ENCODE peak calls at places on chromosomes 4 and X, in six cellular contexts. One of them, this sample, is unnamed. For H3K36me3, the result is how much of the 10 kb centered on the place peaks cover.

GRCh38 chr4:170025523-170026252 is 507 bp downstream of the MFAP3L start:
- DNase-seq in osteoblast: peak
- DNase-seq in Karpas-422: no peak
- DNase-seq in kidney: peak
- DNase-seq in mesenchymal stem cell: no peak
- DNase-seq in left ventricle myocardium inferior: no peak
- DNase-seq in this sample: peak

GRCh38 chrX:85084770-85085393 is 81.2 kb downstream of the APOOL start:
- DNase-seq in osteoblast: peak
- DNase-seq in left ventricle myocardium inferior: no peak
- DNase-seq in mesenchymal stem cell: peak
- DNase-seq in Karpas-422: peak
- DNase-seq in kidney: no peak
- DNase-seq in this sample: peak

GRCh38 chrX:71652405-71652804 is 14.9 kb upstream of the LOC101059915 start:
- DNase-seq in Karpas-422: peak
- DNase-seq in mesenchymal stem cell: peak
- DNase-seq in kidney: no peak
- DNase-seq in osteoblast: peak
- DNase-seq in left ventricle myocardium inferior: no peak
- DNase-seq in this sample: peak

GRCh38 chrX:139826065-139827044 is 106.5 kb downstream of the ATP11C start:
- DNase-seq in left ventricle myocardium inferior: no peak
- DNase-seq in Karpas-422: peak
- DNase-seq in osteoblast: peak
- DNase-seq in mesenchymal stem cell: peak
- DNase-seq in kidney: no peak
- DNase-seq in this sample: no peak

GRCh38 chrX:2863646-2864045 is 34.9 kb downstream of the GYG2 start:
- DNase-seq in left ventricle myocardium inferior: no peak
- DNase-seq in Karpas-422: no peak
- DNase-seq in mesenchymal stem cell: peak
- DNase-seq in osteoblast: no peak
- DNase-seq in kidney: no peak
- DNase-seq in this sample: no peak

GRCh38 chr4:83212041-83212851 is 72.4 kb downstream of the COQ2 start:
- DNase-seq in osteoblast: no peak
- DNase-seq in kidney: no peak
- DNase-seq in left ventricle myocardium inferior: no peak
- DNase-seq in mesenchymal stem cell: no peak
- DNase-seq in Karpas-422: peak
- DNase-seq in this sample: peak

GRCh38 chr4:115107411-115107810 is 6.0 kb downstream of the NDST4 start:
- DNase-seq in kidney: no peak
- DNase-seq in mesenchymal stem cell: no peak
- DNase-seq in left ventricle myocardium inferior: no peak
- DNase-seq in Karpas-422: no peak
- DNase-seq in osteoblast: no peak
- DNase-seq in this sample: no peak

GRCh38 chrX:132631579-132632232 is 142.9 kb upstream of the MBNL3 start:
- DNase-seq in mesenchymal stem cell: peak
- DNase-seq in left ventricle myocardium inferior: no peak
- DNase-seq in Karpas-422: peak
- DNase-seq in osteoblast: no peak
- DNase-seq in kidney: no peak
- DNase-seq in this sample: peak

GRCh38 chr4:145937990-145938611 is 522 bp downstream of the ZNF827 start:
- DNase-seq in kidney: no peak
- DNase-seq in left ventricle myocardium inferior: no peak
- DNase-seq in osteoblast: peak
- DNase-seq in mesenchymal stem cell: peak
- DNase-seq in Karpas-422: peak
- DNase-seq in this sample: peak

GRCh38 chr4:150546286-150546685 is 35.7 kb upstream of the MAB21L2 start:
- DNase-seq in osteoblast: no peak
- DNase-seq in mesenchymal stem cell: no peak
- DNase-seq in kidney: no peak
- DNase-seq in left ventricle myocardium inferior: no peak
- DNase-seq in Karpas-422: no peak
- DNase-seq in this sample: no peak

GRCh38 chrX:20412871-20413486 is 146.3 kb upstream of the RPS6KA3 start:
- DNase-seq in mesenchymal stem cell: no peak
- DNase-seq in osteoblast: no peak
- DNase-seq in kidney: peak
- DNase-seq in left ventricle myocardium inferior: peak
- DNase-seq in Karpas-422: no peak
- DNase-seq in this sample: peak

GRCh38 chr4:22743290-22743689 is 50.6 kb downstream of the GBA3 start:
- DNase-seq in Karpas-422: no peak
- DNase-seq in kidney: no peak
- DNase-seq in mesenchymal stem cell: no peak
- DNase-seq in osteoblast: no peak
- DNase-seq in left ventricle myocardium inferior: no peak
- DNase-seq in this sample: no peak
- H3K36me3 ChIP-seq in Karpas-422: under half
- H3K36me3 ChIP-seq in kidney: under half
- H3K36me3 ChIP-seq in mesenchymal stem cell: under half
- H3K36me3 ChIP-seq in osteoblast: under half
- H3K36me3 ChIP-seq in left ventricle myocardium inferior: under half
- H3K36me3 ChIP-seq in this sample: under half

GRCh38 chr4:39899291-39899690 is 78.4 kb downstream of the PDS5A start:
- DNase-seq in osteoblast: no peak
- DNase-seq in Karpas-422: no peak
- DNase-seq in left ventricle myocardium inferior: no peak
- DNase-seq in mesenchymal stem cell: no peak
- DNase-seq in kidney: no peak
- DNase-seq in this sample: no peak
- H3K36me3 ChIP-seq in osteoblast: half or more
- H3K36me3 ChIP-seq in Karpas-422: half or more
- H3K36me3 ChIP-seq in left ventricle myocardium inferior: half or more
- H3K36me3 ChIP-seq in mesenchymal stem cell: half or more
- H3K36me3 ChIP-seq in kidney: under half
- H3K36me3 ChIP-seq in this sample: under half

DNA sequence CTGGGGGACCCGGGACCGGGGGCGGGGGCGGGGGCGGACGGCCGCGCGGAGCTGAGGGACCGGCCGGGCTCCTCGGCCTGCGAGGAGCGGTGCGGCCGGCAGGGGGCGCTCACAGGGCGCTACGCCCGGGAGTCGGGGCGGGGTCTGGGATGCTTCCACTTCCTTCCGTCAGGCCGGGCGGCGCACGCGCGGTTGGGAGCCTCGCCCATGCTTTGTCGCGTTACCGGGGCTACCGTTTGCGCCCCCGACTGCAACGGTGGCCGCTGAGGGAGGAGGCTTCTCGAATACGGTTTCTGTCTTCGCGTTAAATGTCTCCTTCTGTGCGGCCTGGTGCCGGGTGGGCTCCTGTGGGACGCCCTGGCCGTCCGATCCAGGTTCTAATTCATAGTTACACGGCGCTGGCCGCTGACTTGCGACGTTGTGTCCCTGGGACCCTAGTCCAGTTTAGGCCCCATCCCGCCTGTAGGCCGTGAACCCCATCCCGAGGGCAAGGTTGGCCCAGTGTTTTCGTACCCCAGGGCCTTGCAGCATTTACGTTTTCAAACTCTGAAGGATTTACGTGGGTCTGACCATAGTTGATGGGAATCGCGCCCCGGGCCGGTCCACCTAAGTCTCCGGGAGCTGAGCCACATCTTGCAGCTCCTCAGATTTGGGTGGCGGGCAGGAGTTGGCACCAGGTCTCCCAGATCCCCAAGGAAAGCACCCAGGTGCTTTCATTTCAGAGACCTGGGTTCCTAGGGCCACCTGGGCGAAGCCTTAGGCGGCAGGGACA is 549 bp downstream of the MSL3 start:
- DNase-seq in mesenchymal stem cell: peak
- DNase-seq in osteoblast: peak
- DNase-seq in kidney: peak
- DNase-seq in left ventricle myocardium inferior: peak
- DNase-seq in Karpas-422: peak
- DNase-seq in this sample: peak
- H3K36me3 ChIP-seq in mesenchymal stem cell: under half
- H3K36me3 ChIP-seq in osteoblast: under half
- H3K36me3 ChIP-seq in kidney: under half
- H3K36me3 ChIP-seq in left ventricle myocardium inferior: under half
- H3K36me3 ChIP-seq in Karpas-422: under half
- H3K36me3 ChIP-seq in this sample: under half

GRCh38 chr4:3232871-3233271 is 16.1 kb upstream of the MSANTD1 start:
- DNase-seq in osteoblast: peak
- DNase-seq in kidney: peak
- DNase-seq in Karpas-422: no peak
- DNase-seq in mesenchymal stem cell: no peak
- DNase-seq in left ventricle myocardium inferior: no peak
- DNase-seq in this sample: no peak
- H3K36me3 ChIP-seq in osteoblast: half or more
- H3K36me3 ChIP-seq in kidney: under half
- H3K36me3 ChIP-seq in Karpas-422: under half
- H3K36me3 ChIP-seq in mesenchymal stem cell: half or more
- H3K36me3 ChIP-seq in left ventricle myocardium inferior: half or more
- H3K36me3 ChIP-seq in this sample: under half

GRCh38 chr4:4270529-4270928 is 19.4 kb downstream of the LYAR start:
- DNase-seq in osteoblast: no peak
- DNase-seq in Karpas-422: no peak
- DNase-seq in mesenchymal stem cell: no peak
- DNase-seq in kidney: no peak
- DNase-seq in left ventricle myocardium inferior: no peak
- DNase-seq in this sample: no peak

GRCh38 chr4:4268753-4269152 is 20.7 kb upstream of the TMEM128 start:
- DNase-seq in osteoblast: no peak
- DNase-seq in Karpas-422: no peak
- DNase-seq in mesenchymal stem cell: no peak
- DNase-seq in kidney: no peak
- DNase-seq in left ventricle myocardium inferior: no peak
- DNase-seq in this sample: no peak

GRCh38 chr4:4269326-4269725 is 20.6 kb downstream of the LYAR start:
- DNase-seq in kidney: peak
- DNase-seq in left ventricle myocardium inferior: no peak
- DNase-seq in mesenchymal stem cell: no peak
- DNase-seq in osteoblast: no peak
- DNase-seq in Karpas-422: no peak
- DNase-seq in this sample: no peak

GRCh38 chr4:4269856-4270255 is 20.1 kb downstream of the LYAR start:
- DNase-seq in mesenchymal stem cell: peak
- DNase-seq in left ventricle myocardium inferior: no peak
- DNase-seq in Karpas-422: no peak
- DNase-seq in osteoblast: no peak
- DNase-seq in kidney: no peak
- DNase-seq in this sample: no peak

DNA sequence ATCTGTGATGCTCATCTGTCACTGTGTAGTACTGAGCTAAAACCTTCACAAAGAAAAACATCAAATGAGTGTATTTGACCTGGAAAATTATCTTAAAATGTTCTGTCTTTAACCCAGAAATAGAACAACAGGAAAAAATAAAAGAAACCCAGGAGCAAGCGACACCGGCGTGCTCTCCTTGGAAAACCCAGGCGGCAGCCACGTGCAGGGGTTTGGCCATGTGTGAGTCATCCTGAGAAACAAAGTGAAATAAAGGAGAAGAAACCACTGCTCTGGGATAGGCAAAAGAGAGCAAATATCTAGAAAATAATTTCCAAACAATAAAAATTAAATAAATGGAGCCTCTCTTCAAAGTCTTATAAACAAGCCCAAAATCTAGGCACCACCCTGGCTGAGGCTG is 20.0 kb upstream of the TMEM128 start:
- DNase-seq in left ventricle myocardium inferior: no peak
- DNase-seq in mesenchymal stem cell: peak
- DNase-seq in Karpas-422: no peak
- DNase-seq in kidney: no peak
- DNase-seq in osteoblast: no peak
- DNase-seq in this sample: no peak
- H3K36me3 ChIP-seq in left ventricle myocardium inferior: under half
- H3K36me3 ChIP-seq in mesenchymal stem cell: under half
- H3K36me3 ChIP-seq in Karpas-422: under half
- H3K36me3 ChIP-seq in kidney: under half
- H3K36me3 ChIP-seq in osteoblast: under half
- H3K36me3 ChIP-seq in this sample: under half

GRCh38 chr4:110188113-110188512 is 10.3 kb downstream of the ELOVL6 start:
- DNase-seq in mesenchymal stem cell: no peak
- DNase-seq in Karpas-422: no peak
- DNase-seq in osteoblast: no peak
- DNase-seq in kidney: no peak
- DNase-seq in left ventricle myocardium inferior: no peak
- DNase-seq in this sample: no peak
- H3K36me3 ChIP-seq in mesenchymal stem cell: under half
- H3K36me3 ChIP-seq in Karpas-422: half or more
- H3K36me3 ChIP-seq in osteoblast: under half
- H3K36me3 ChIP-seq in kidney: under half
- H3K36me3 ChIP-seq in left ventricle myocardium inferior: under half
- H3K36me3 ChIP-seq in this sample: under half

DNA sequence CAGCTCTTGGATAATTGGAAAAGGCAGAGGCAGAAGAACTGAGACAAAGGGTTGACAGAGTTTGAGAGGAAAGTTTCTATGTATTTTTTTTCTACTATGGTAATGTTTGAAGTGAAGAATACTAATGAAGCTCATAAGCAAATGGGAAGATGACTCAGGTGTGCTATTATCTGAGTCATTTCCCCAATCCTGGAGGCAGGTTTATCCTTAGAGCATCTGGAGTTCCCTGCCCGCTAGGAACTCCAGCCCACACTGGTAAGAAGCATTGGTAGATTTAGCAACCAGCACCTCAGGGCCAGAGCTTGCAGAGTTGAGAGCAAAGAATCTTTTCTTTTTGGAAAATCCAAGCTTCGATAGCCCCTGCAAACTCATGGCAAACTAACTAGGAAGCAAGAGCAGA is 55.2 kb downstream of the DOCK11 start:
- DNase-seq in Karpas-422: no peak
- DNase-seq in left ventricle myocardium inferior: no peak
- DNase-seq in mesenchymal stem cell: no peak
- DNase-seq in kidney: no peak
- DNase-seq in osteoblast: no peak
- DNase-seq in this sample: no peak
- H3K36me3 ChIP-seq in Karpas-422: under half
- H3K36me3 ChIP-seq in left ventricle myocardium inferior: under half
- H3K36me3 ChIP-seq in mesenchymal stem cell: under half
- H3K36me3 ChIP-seq in kidney: under half
- H3K36me3 ChIP-seq in osteoblast: under half
- H3K36me3 ChIP-seq in this sample: under half